ENCODE peak calls at places on chromosomes 13 and 19, in ten cellular contexts. One of them, this sample, is unnamed.

GRCh38 chr19:48963371-48964204 is 1.5 kb upstream of the FTL start:
- DNase-seq in AG04450: no peak
- DNase-seq in GM23338: peak; percentile 89
- DNase-seq in effector CD4-positive, alpha-beta T cell: peak; percentile 33
- DNase-seq in fibroblast of the aortic adventitia: peak; percentile 73
- DNase-seq in AG20443: peak; percentile 87
- DNase-seq in Kasumi-1: peak; percentile 36
- DNase-seq in myocyte: peak; percentile 70
- DNase-seq in stimulated activated CD4-positive, alpha-beta T cell treated with anti-CD3 and anti-CD28 coated beads, Interleukin-2, amount 100 ng/mL, for 48 hours: peak; percentile 58
- DNase-seq in Daoy: peak; percentile 89
- DNase-seq in this sample: no peak

GRCh38 chr19:741506-742131 is 9.3 kb upstream of the MISP start:
- DNase-seq in fibroblast of the aortic adventitia: no peak
- DNase-seq in Kasumi-1: peak; percentile 70
- DNase-seq in stimulated activated CD4-positive, alpha-beta T cell treated with anti-CD3 and anti-CD28 coated beads, Interleukin-2, amount 100 ng/mL, for 48 hours: no peak
- DNase-seq in effector CD4-positive, alpha-beta T cell: no peak
- DNase-seq in AG04450: no peak
- DNase-seq in AG20443: no peak
- DNase-seq in Daoy: peak; percentile 50
- DNase-seq in myocyte: no peak
- DNase-seq in GM23338: peak; percentile 90
- DNase-seq in this sample: no peak

GRCh38 chr19:35099897-35100275 is 15.7 kb upstream of the FXYD3 start:
- DNase-seq in fibroblast of the aortic adventitia: no peak
- DNase-seq in AG20443: no peak
- DNase-seq in AG04450: no peak
- DNase-seq in GM23338: no peak
- DNase-seq in Daoy: no peak
- DNase-seq in stimulated activated CD4-positive, alpha-beta T cell treated with anti-CD3 and anti-CD28 coated beads, Interleukin-2, amount 100 ng/mL, for 48 hours: no peak
- DNase-seq in Kasumi-1: no peak
- DNase-seq in effector CD4-positive, alpha-beta T cell: no peak
- DNase-seq in myocyte: no peak
- DNase-seq in this sample: no peak

GRCh38 chr19:16141043-16141442 is 2.4 kb upstream of the HSH2D start:
- DNase-seq in GM23338: no peak
- DNase-seq in Daoy: no peak
- DNase-seq in myocyte: no peak
- DNase-seq in fibroblast of the aortic adventitia: no peak
- DNase-seq in effector CD4-positive, alpha-beta T cell: no peak
- DNase-seq in Kasumi-1: peak; percentile 31
- DNase-seq in AG20443: no peak
- DNase-seq in stimulated activated CD4-positive, alpha-beta T cell treated with anti-CD3 and anti-CD28 coated beads, Interleukin-2, amount 100 ng/mL, for 48 hours: no peak
- DNase-seq in AG04450: no peak
- DNase-seq in this sample: no peak

GRCh38 chr13:29081697-29082440 is 261.7 kb downstream of the MTUS2 start:
- DNase-seq in effector CD4-positive, alpha-beta T cell: no peak
- DNase-seq in AG20443: no peak
- DNase-seq in fibroblast of the aortic adventitia: no peak
- DNase-seq in Daoy: no peak
- DNase-seq in stimulated activated CD4-positive, alpha-beta T cell treated with anti-CD3 and anti-CD28 coated beads, Interleukin-2, amount 100 ng/mL, for 48 hours: no peak
- DNase-seq in AG04450: no peak
- DNase-seq in GM23338: no peak
- DNase-seq in Kasumi-1: no peak
- DNase-seq in myocyte: no peak
- DNase-seq in this sample: no peak

GRCh38 chr13:98397221-98397620 is 179.7 kb downstream of the STK24 start:
- DNase-seq in stimulated activated CD4-positive, alpha-beta T cell treated with anti-CD3 and anti-CD28 coated beads, Interleukin-2, amount 100 ng/mL, for 48 hours: no peak
- DNase-seq in myocyte: peak; percentile 37
- DNase-seq in GM23338: no peak
- DNase-seq in AG04450: no peak
- DNase-seq in Daoy: no peak
- DNase-seq in AG20443: no peak
- DNase-seq in Kasumi-1: no peak
- DNase-seq in effector CD4-positive, alpha-beta T cell: no peak
- DNase-seq in fibroblast of the aortic adventitia: peak; percentile 41
- DNase-seq in this sample: no peak

GRCh38 chr19:47537493-47537892 is 22.6 kb upstream of the NAPA start:
- DNase-seq in Kasumi-1: no peak
- DNase-seq in AG20443: no peak
- DNase-seq in GM23338: no peak
- DNase-seq in Daoy: no peak
- DNase-seq in effector CD4-positive, alpha-beta T cell: no peak
- DNase-seq in fibroblast of the aortic adventitia: no peak
- DNase-seq in myocyte: no peak
- DNase-seq in stimulated activated CD4-positive, alpha-beta T cell treated with anti-CD3 and anti-CD28 coated beads, Interleukin-2, amount 100 ng/mL, for 48 hours: no peak
- DNase-seq in AG04450: no peak
- DNase-seq in this sample: no peak

GRCh38 chr19:1047696-1048147 is 7.8 kb downstream of the ABCA7 start:
- DNase-seq in GM23338: peak; percentile 84
- DNase-seq in fibroblast of the aortic adventitia: no peak
- DNase-seq in myocyte: no peak
- DNase-seq in Daoy: no peak
- DNase-seq in stimulated activated CD4-positive, alpha-beta T cell treated with anti-CD3 and anti-CD28 coated beads, Interleukin-2, amount 100 ng/mL, for 48 hours: no peak
- DNase-seq in AG04450: no peak
- DNase-seq in AG20443: no peak
- DNase-seq in Kasumi-1: no peak
- DNase-seq in effector CD4-positive, alpha-beta T cell: no peak
- DNase-seq in this sample: no peak

This sample was measured in retinal pigment epithelial cell.